ENCODE peak calls at places on chromosome 9, in six cellular contexts. R is fibroblast of lung, O is adrenal gland, T is lung, Y is pancreas, D is ovary. E is an unnamed sample.

GRCh38 chr9:26319859-26320258 is 572.7 kb downstream of the CAAP1 start:
- DNase-seq in T (no peak), D (no peak), R (no peak), O (no peak), Y (no peak), E (no peak)

GRCh38 chr9:69469136-69469535 is 144.1 kb downstream of the ENTREP1 start:
- DNase-seq in Y (no peak), R (no peak), D (no peak), O (no peak), T (no peak), E (no peak)

GRCh38 chr9:90309809-90310522 is 332.7 kb downstream of the DIRAS2 start:
- DNase-seq in O (no peak), D (no peak), T (no peak), R (no peak), Y (no peak), E (no peak)

GRCh38 chr9:127126981-127127380 is 4.5 kb upstream of the ANGPTL2 start:
- DNase-seq in O (no peak), T (no peak), Y (no peak), D (no peak), R (no peak), E (no peak)

GRCh38 chr9:136787690-136788400 is 3.3 kb upstream of the TMEM141 start:
- DNase-seq in O (peak; percentile 57), D (no peak), R (peak; percentile 30), T (peak; percentile 64), Y (peak; percentile 37), E (peak; percentile 86)

GRCh38 chr9:125428515-125429467 is 167.2 kb downstream of the GAPVD1 start:
- DNase-seq in O (no peak), T (no peak), R (no peak), D (no peak), Y (no peak), E (no peak)

GRCh38 chr9:137365552-137366444 is 57.2 kb downstream of the EXD3 start:
- DNase-seq in D (peak; percentile 2), T (no peak), Y (no peak), R (no peak), O (no peak), E (no peak)

GRCh38 chr9:136385015-136385414 is 11.5 kb upstream of the CARD9 start:
- DNase-seq in D (no peak), O (no peak), Y (no peak), T (no peak), R (no peak), E (no peak)

GRCh38 chr9:69867081-69867814 is 46.6 kb downstream of the CFAP95 start:
- DNase-seq in R (peak; percentile 45), D (no peak), T (no peak), O (no peak), Y (no peak), E (no peak)

GRCh38 chr9:127707766-127708165 is 978 bp downstream of the CFAP157 start:
- DNase-seq in D (no peak), O (no peak), R (no peak), T (no peak), Y (no peak), E (no peak)

GRCh38 chr9:81607593-81608288 is 81.6 kb downstream of the TLE1 start:
- DNase-seq in R (no peak), Y (no peak), T (no peak), D (no peak), O (no peak), E (no peak)

GRCh38 chr9:126317513-126317912 is 9.1 kb upstream of the MVB12B start:
- DNase-seq in T (no peak), D (no peak), O (no peak), R (no peak), Y (no peak), E (no peak)

GRCh38 chr9:127869310-127870152 is 7.9 kb downstream of the AK1 start:
- DNase-seq in O (peak; percentile 88), R (peak; percentile 61), D (peak; percentile 90), Y (peak; percentile 81), T (peak; percentile 93), E (peak; percentile 88)

GRCh38 chr9:70901013-70901412 is 220.4 kb downstream of the TRPM3 start:
- DNase-seq in T (no peak), R (peak; percentile 3), O (no peak), Y (no peak), D (no peak), E (no peak)

GRCh38 chr9:98971168-98971914 is 27.6 kb downstream of the COL15A1 start:
- DNase-seq in O (peak; percentile 58), R (peak; percentile 78), D (no peak), Y (no peak), T (no peak), E (peak; percentile 34)

GRCh38 chr9:89165341-89165740 is 13.3 kb downstream of the SHC3 start:
- DNase-seq in Y (no peak), D (no peak), O (no peak), T (no peak), R (no peak), E (no peak)

GRCh38 chr9:111068816-111069215 is 30.5 kb upstream of the LPAR1 start:
- DNase-seq in O (no peak), R (no peak), T (no peak), Y (no peak), D (no peak), E (no peak)

GRCh38 chr9:97594414-97594921 is 38.7 kb downstream of the TSTD2 start:
- DNase-seq in D (no peak), R (no peak), T (no peak), Y (peak; percentile 47), O (no peak), E (no peak)

GRCh38 chr9:79684711-79685575 is 113.2 kb downstream of the TLE4 start:
- DNase-seq in Y (no peak), T (no peak), R (peak; percentile 63), O (no peak), D (no peak), E (no peak)

GRCh38 chr9:7333714-7334113 is 465.9 kb downstream of the DMAC1 start:
- DNase-seq in D (no peak), R (no peak), O (no peak), T (no peak), Y (no peak), E (peak; percentile 78)

GRCh38 chr9:16152276-16153065 is 599.6 kb downstream of the CCDC171 start:
- DNase-seq in D (no peak), R (peak; percentile 59), Y (no peak), O (no peak), T (no peak), E (peak; percentile 35)

GRCh38 chr9:29906065-29906464 is 2332.8 kb upstream of the C9orf72 start:
- DNase-seq in T (no peak), R (no peak), D (no peak), Y (no peak), O (no peak), E (no peak)

GRCh38 chr9:136578620-136578914 is 32.7 kb upstream of the NOTCH1 start:
- DNase-seq in D (no peak), Y (no peak), T (no peak), R (no peak), O (no peak), E (no peak)

DNA sequence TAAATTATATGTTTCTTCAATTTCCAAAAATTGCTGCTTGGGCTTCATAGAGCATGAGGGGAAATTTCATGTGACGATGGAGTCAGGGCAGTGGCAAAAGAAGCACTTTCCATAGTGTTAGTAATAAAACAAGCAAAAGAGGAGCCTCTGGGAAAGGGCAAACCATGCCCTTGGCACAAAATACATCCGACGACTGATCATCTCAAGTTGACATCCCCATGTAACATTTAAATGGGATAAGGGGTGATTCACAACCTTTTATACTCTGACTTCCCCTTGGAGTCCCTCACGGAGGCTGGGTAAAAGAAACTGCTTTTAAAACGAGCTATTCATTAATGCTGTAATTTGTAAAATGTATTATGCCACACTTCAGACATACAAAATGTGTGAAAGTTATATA is 161.4 kb upstream of the DMRT1 start:
- DNase-seq in O (no peak), Y (no peak), R (peak; percentile 41), D (no peak), T (no peak), E (no peak)
- H3K4me1 ChIP-seq in O (peaks cover 42% of the 10 kb centered on the region), Y (peaks cover 11% of the 10 kb centered on the region), R (no peaks in the 10 kb centered on the region), D (peaks cover 10% of the 10 kb centered on the region), T (peaks cover 31% of the 10 kb centered on the region), E (peaks cover 32% of the 10 kb centered on the region)

DNA sequence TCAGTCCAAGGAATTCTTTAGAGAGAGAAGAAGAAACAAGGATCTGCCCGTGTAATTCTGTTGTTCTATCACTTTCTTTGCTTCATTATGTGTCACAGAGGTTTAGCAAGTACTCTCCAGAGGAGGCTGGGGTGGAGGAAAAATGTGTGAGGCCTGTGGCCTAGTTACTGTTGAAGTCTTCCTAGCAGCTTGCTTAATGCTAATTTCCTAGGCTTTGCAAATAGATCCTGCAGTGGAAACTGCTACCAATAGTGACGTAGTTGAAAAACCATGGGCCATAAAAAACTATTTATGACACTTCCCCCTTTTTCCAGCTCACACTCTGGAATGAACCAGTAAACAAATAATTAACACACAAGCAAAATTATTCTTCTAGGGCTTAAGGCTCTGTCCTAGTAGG is 27.0 kb upstream of the C9orf72 start:
- DNase-seq in O (no peak), D (no peak), R (no peak), T (no peak), Y (no peak), E (no peak)
- H3K27ac ChIP-seq in O (peak overlapping the region; percentile 77), D (no peak overlapping the region), R (no peak overlapping the region), T (no peak overlapping the region), Y (no peak overlapping the region), E (no peak overlapping the region)

DNA sequence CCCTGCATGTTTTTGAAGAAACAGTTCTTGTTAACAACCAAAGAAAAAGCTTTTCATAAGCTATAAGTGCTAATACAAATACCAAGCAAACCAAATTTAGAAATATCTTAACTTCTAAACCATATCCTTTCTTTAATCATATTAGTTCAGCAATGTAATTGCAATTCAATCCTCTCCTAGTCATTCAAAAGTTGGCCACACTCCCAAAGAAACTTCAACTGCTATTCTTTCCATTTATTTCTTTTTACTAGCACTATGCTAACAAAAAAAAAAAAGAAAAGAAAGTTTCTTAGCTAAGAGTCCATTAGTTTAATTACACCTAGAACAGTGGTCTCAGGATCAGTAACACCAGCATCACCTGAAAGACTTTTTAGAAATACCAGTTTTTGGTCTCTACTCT is 149.7 kb downstream of the MLLT3 start:
- DNase-seq in D (no peak), T (no peak), Y (no peak), O (no peak), R (peak; percentile 9), E (no peak)
- TF ChIP-seq CTCF in D (no peak), T (no peak), Y (no peak), O (no peak), R (no peak), E (no peak)

GRCh38 chr9:114124666-114125580 is 25.8 kb upstream of the KIF12 start:
- DNase-seq in Y (no peak), R (no peak), D (no peak), T (no peak), O (no peak), E (peak; percentile 54)
- H3K4me1 ChIP-seq in Y (no peaks in the 10 kb centered on the region), R (no peaks in the 10 kb centered on the region), D (peaks cover 2% of the 10 kb centered on the region), T (no peaks in the 10 kb centered on the region), O (no peaks in the 10 kb centered on the region), E (peaks cover 23% of the 10 kb centered on the region)

DNA sequence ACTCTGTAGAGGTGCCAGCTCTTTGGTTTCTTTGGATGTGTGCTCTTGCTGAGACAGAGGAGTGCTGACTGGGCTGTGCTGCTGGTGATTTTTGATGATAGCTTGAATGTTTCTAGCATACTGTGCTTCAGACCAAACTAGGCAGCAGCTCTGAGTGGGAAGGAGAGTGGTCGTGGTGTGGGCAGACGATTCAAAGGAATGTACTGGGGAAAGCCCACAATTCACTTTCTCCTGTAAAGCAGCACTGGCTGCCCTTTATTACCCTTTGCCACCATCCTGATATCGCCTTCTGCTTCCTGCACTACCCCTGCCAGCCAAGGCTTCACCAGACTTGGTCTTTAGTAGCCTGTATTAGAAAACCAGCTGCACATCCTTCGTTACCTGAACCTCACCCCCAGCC is 45.3 kb downstream of the PRRC2B start:
- DNase-seq in O (no peak), Y (no peak), R (no peak), D (no peak), T (no peak), E (no peak)
- H3K27ac ChIP-seq in O (no peak overlapping the region), Y (no peak overlapping the region), R (no peak overlapping the region), D (no peak overlapping the region), T (no peak overlapping the region), E (peak overlapping the region; percentile 51)